ENCODE peak calls at places on chromosomes 7 and 10, in four cellular contexts. I is HepG2, B is K562, C is GM12878. H is an unnamed sample.
A peak's percentile ranks its signal among the peaks of the same experiment; 100 is the strongest.

GRCh38 chr7:18003286-18003685 is 24.4 kb downstream of the PRPS1L1 start:
- DNase-seq in I (no peak), B (no peak), C (no peak), H (no peak)

GRCh38 chr10:125707852-125708468 is 11.5 kb upstream of the EDRF1 start:
- DNase-seq in I (peak; percentile 46), B (no peak), C (no peak), H (peak; percentile 50)

GRCh38 chr7:45390180-45390579 is 184.0 kb upstream of the ADCY1 start:
- DNase-seq in I (no peak), B (no peak), C (no peak), H (no peak)

GRCh38 chr7:147296986-147297385 is 1180.4 kb downstream of the CNTNAP2 start:
- DNase-seq in I (no peak), B (no peak), C (no peak), H (no peak)

GRCh38 chr7:12674861-12675260 is 12.6 kb upstream of the ARL4A start:
- DNase-seq in I (peak; percentile 84), B (peak; percentile 18), C (no peak), H (peak; percentile 51)

GRCh38 chr7:138666385-138666784 is 34.8 kb downstream of the SVOPL start:
- DNase-seq in I (peak; percentile 54), B (no peak), C (no peak), H (no peak)

GRCh38 chr10:84540022-84540616 is 211.7 kb downstream of the CCSER2 start:
- DNase-seq in I (no peak), B (no peak), C (no peak), H (peak; percentile 33)

GRCh38 chr7:5419523-5420107 is 4.0 kb downstream of the TNRC18 start:
- DNase-seq in I (peak; percentile 59), B (peak; percentile 23), C (no peak), H (no peak)

GRCh38 chr10:62917475-62918238 is 101.5 kb upstream of the EGR2 start:
- DNase-seq in I (no peak), B (no peak), C (no peak), H (no peak)

DNA sequence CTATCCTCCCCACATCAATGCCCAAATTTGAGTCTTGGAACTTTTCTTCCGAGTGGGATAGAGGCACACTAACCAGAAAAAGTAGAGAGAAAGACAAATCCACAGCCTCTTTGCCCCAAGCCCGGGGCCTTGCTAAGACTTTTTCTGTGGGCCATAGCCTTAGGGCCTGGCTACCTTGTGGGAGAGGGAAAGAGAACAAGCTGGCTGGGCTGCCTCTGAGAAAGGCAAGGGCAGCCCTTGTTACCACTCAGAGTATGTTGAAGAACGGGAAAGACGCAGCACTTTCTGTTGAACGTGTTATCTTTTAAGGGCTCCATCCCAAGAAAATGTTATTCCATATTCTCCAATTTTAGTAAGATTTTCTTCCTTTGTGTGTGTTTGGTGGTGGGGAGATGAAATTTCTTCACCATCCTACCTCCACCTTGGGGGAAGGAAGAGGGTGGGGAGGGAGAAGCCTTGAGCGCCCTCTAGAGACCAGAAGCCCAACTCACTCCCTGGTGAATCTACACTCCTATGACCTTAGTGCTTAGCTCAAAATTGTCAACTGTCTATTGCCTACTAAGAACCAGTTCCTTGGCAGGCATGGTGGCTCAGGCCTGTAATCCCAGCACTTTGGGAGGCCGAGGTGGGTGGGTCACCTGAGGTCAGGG is 3.9 kb upstream of the NRF1 start:
- DNase-seq in I (no peak), B (peak; percentile 86), C (no peak), H (peak; percentile 63)
- TF ChIP-seq CHD4 in I (no peak), B (no peak), C (no peak), H (no peak)

DNA sequence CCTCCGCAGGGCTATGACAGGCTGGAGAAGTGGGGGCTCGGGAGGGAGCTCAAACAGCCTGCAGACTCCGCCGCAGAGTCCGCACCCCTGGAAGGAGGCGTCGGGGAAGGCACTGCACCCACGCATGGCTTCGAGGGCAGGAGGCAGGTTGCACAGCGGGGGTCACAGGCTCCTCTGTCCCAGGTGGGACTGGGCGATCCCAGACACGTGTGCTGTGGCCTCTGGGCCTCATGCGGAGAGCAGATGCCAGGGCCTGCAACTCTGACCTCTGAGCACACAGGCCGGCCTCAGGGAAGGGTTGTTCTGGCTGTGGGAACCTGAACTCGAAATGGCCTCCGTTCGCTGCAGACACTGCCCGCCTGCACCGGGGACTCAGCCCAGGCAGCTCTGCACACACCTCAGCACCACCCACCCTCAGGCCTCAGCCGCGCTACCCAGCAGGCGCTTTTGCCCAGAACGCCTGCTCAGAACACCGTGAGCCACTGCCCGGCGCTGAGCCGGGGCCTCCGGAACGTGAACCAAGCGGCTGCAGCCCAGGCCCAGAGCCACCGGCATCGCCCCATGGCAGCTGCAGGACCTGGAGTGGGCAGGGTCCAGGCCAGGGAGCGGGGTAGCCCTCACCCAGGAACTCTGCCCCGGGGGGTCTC is 71.8 kb upstream of the ADGRA1 start:
- DNase-seq in I (no peak), B (no peak), C (no peak), H (no peak)
- TF ChIP-seq MAX in I (no peak), B (no peak), C (no peak), H (no peak)

DNA sequence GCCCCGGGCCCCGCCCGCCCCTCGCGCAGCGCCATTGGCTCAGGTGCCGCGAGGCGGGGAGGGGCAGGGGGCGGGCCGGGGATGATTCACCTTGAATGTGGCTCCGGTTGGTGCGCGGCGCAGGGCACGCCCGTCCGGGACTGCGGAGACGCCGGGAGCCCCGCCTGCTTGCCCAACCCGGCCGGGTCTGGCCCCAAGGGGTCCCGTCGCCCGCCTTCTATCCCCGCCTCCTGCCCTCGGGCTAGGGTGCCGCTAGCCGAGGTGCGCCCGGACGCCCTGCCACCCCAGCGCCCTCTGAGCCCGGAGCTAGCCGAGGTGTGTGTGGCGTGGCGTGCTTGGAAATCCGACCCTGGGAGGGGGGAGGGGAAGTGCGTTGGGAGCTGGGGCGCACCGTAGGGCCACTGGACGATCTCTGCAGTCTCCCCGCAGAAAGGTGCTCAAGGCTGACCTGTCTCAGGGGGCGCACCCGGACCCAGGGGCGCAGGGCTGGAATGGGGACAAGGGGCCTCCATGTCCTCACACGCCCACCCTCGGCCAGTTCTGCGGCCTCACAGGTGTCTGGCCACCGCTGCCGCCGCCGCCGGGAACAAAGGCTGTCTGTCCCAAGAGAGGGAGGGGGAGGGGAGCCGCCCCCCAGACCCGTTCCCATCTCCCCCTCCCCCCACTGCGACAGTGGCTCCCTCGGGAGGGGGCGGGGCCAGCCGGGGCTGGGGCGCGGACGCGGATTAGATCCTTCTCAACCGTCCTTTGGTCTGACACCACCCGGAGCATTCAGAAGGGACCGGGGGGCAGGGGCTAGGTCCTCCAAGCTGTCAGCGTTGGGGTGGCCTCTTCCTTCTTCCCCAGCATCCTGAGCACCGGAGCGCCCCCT is 169.0 kb downstream of the NRF1 start:
- DNase-seq in I (peak; percentile 72), B (peak; percentile 78), C (no peak), H (peak; percentile 90)
- TF ChIP-seq RFX5 in I (no peak), B (no peak), C (no peak), H (no peak)

GRCh38 chr10:26696786-26697162 is 727 bp upstream of the PDSS1 start:
- DNase-seq in I (no peak), B (no peak), C (peak; percentile 16), H (no peak)

GRCh38 chr10:26699631-26700030 is 2.1 kb downstream of the PDSS1 start:
- DNase-seq in I (no peak), B (no peak), C (no peak), H (no peak)

GRCh38 chr10:26698909-26699308 is 1.4 kb downstream of the PDSS1 start:
- DNase-seq in I (no peak), B (no peak), C (no peak), H (no peak)

GRCh38 chr10:26697163-26697921 is at the start of gene PDSS1:
- DNase-seq in I (peak; percentile 46), B (peak; percentile 84), C (peak; percentile 16), H (peak; percentile 73)

GRCh38 chr10:26697922-26698608 is 564 bp downstream of the PDSS1 start:
- DNase-seq in I (no peak), B (peak; percentile 21), C (no peak), H (peak; percentile 8)
- TF ChIP-seq CHD4 in I (no peak), B (no peak), C (no peak), H (no peak)

DNA sequence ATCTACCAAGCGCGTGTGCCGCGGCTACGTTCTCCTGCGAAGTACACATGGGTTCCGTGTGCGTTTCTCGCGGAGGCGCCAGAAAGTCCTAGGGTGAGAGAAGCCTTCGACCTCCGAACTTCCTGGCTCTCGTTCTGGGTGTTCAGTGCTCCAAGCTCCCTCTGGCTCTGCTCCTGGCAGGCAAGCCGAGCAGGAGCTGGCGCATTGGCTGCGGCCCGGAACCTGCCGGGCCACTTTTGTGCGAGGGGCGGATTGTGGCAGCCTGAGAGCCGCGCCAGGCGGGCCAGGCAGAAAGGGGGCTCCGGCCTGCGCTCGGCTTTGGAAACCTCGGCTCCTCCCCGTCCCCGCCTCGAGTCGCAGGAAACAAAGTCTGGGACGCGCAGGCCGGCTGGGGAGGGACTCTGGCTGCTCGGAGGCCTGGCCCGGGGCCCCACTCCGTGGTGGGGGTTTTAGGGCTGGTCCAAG is 9.6 kb downstream of the EMX2 start:
- DNase-seq in I (no peak), B (no peak), C (no peak), H (no peak)
- TF ChIP-seq MAX in I (no peak), B (no peak), C (no peak), H (no peak)

DNA sequence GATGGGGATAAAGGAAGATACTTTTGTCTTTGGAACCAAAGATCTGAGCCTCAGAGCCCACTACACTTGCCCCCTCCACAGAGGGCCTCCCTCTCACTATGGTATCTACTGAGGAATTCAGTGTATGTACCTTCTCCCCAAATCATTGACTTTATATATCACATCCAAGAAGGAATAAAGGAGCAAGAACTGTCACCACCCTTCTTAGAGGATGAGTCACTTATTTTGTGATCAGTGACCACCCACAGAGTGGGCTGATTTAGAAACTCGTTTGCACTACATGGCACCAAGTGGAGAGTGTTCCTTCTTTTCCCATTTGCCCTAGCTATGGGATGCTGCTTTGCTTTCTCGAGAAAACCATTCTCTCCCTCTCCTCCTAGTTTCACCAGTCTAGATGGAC is 5.7 kb downstream of the TMEM243 start:
- DNase-seq in I (no peak), B (no peak), C (no peak), H (no peak)
- TF ChIP-seq RFX5 in I (no peak), B (no peak), C (no peak), H (no peak)

GRCh38 chr10:60570941-60571340 is 181.3 kb upstream of the ANK3 start:
- DNase-seq in I (no peak), B (no peak), C (no peak), H (no peak)

GRCh38 chr10:60575105-60575504 is 185.4 kb upstream of the ANK3 start:
- DNase-seq in I (no peak), B (no peak), C (no peak), H (no peak)

GRCh38 chr10:60572511-60573194 is 183.0 kb upstream of the ANK3 start:
- DNase-seq in I (peak; percentile 12), B (no peak), C (no peak), H (no peak)

GRCh38 chr10:60574388-60574787 is 184.7 kb upstream of the ANK3 start:
- DNase-seq in I (no peak), B (no peak), C (no peak), H (no peak)

GRCh38 chr10:60573342-60573741 is 183.7 kb upstream of the ANK3 start:
- DNase-seq in I (no peak), B (no peak), C (no peak), H (no peak)
- TF ChIP-seq CHD4 in I (no peak), B (no peak), C (no peak), H (no peak)

GRCh38 chr7:69599211-69599878 is 1.1 kb downstream of the AUTS2 start:
- DNase-seq in I (no peak), B (no peak), C (no peak), H (peak; percentile 20)

GRCh38 chr7:69596723-69597277 is 1.5 kb upstream of the AUTS2 start:
- DNase-seq in I (no peak), B (no peak), C (no peak), H (no peak)

GRCh38 chr7:69597278-69598076 is 798 bp upstream of the AUTS2 start:
- DNase-seq in I (no peak), B (no peak), C (no peak), H (peak; percentile 29)

GRCh38 chr7:69598487-69599148 is 343 bp downstream of the AUTS2 start:
- DNase-seq in I (no peak), B (no peak), C (no peak), H (peak; percentile 33)

GRCh38 chr7:69598081-69598486 is at the start of gene AUTS2:
- DNase-seq in I (peak; percentile 44), B (peak; percentile 88), C (no peak), H (peak; percentile 88)
- TF ChIP-seq MAX in I (peak; percentile 27), B (no peak), C (no peak), H (no peak)

H was measured in A549.